ENCODE peak calls at places on chromosomes 1 and 21, in eight cellular contexts. G, H, N, T, P, Z, D and M are unnamed samples.

GRCh38 chr1:84570436-84571149 is 3.6 kb downstream of the CTBS start:
- DNase-seq in H (no peak), N (no peak), D (no peak), G (no peak), T (no peak), Z (no peak), P (peak), M (no peak)

GRCh38 chr21:33380483-33380998 is 22.7 kb upstream of the IFNGR2 start:
- DNase-seq in N (no peak), T (peak), G (peak), H (peak), P (peak), D (no peak), Z (peak), M (peak)

GRCh38 chr21:41966341-41966833 is 12.6 kb upstream of the C2CD2 start:
- DNase-seq in P (peak), G (no peak), Z (no peak), H (no peak), T (no peak), D (no peak), N (no peak), M (no peak)

GRCh38 chr1:150151291-150152181 is 1.8 kb downstream of the PLEKHO1 start:
- DNase-seq in N (no peak), T (no peak), P (no peak), Z (peak), D (no peak), G (no peak), H (no peak), M (no peak)

GRCh38 chr1:37602750-37603694 is 7.3 kb upstream of the GNL2 start:
- DNase-seq in D (no peak), T (peak), N (peak), Z (peak), H (no peak), P (no peak), G (no peak), M (peak)

GRCh38 chr21:33492571-33492970 is 1.1 kb upstream of the DNAJC28 start:
- DNase-seq in N (no peak), T (no peak), Z (no peak), D (no peak), H (peak), G (no peak), P (no peak), M (no peak)

GRCh38 chr1:27400035-27400962 is 7.9 kb downstream of the GPR3 start:
- DNase-seq in N (no peak), D (no peak), G (no peak), H (no peak), T (peak), Z (no peak), P (no peak), M (no peak)

GRCh38 chr1:25642710-25643109 is 26.1 kb downstream of the MAN1C1 start:
- DNase-seq in D (peak), P (no peak), N (no peak), G (no peak), Z (peak), H (peak), T (peak), M (no peak)

GRCh38 chr1:157377216-157377821 is 175.0 kb downstream of the FCRL5 start:
- DNase-seq in P (peak), T (no peak), G (no peak), D (no peak), N (peak), Z (no peak), H (no peak), M (peak)

GRCh38 chr1:67376381-67376780 is 53.8 kb downstream of the SERBP1 start:
- DNase-seq in D (no peak), T (no peak), N (no peak), P (no peak), G (no peak), Z (no peak), H (no peak), M (peak)

GRCh38 chr21:31397939-31398338 is 53.9 kb upstream of the TIAM1 start:
- DNase-seq in N (no peak), P (no peak), Z (peak), T (no peak), G (no peak), D (no peak), H (no peak), M (no peak)

GRCh38 chr1:169529068-169529642 is 43.4 kb upstream of the SLC19A2 start:
- DNase-seq in N (peak), H (no peak), T (no peak), P (no peak), G (no peak), Z (no peak), D (no peak), M (peak)

GRCh38 chr1:19758227-19758830 is 41.4 kb downstream of the TMCO4 start:
- DNase-seq in T (peak), N (no peak), D (peak), G (no peak), P (peak), Z (no peak), H (peak), M (no peak)

GRCh38 chr21:42212261-42212660 is 6.7 kb upstream of the ABCG1 start:
- DNase-seq in D (no peak), Z (no peak), G (no peak), T (no peak), N (no peak), P (no peak), H (no peak), M (no peak)

GRCh38 chr1:8182034-8182761 is 135.7 kb upstream of the SLC45A1 start:
- DNase-seq in P (peak), T (no peak), H (peak), D (no peak), Z (peak), N (no peak), G (no peak), M (peak)

GRCh38 chr1:31348449-31348848 is 24.4 kb downstream of the FABP3 start:
- DNase-seq in H (no peak), N (no peak), D (no peak), Z (no peak), P (no peak), T (no peak), G (no peak), M (no peak)

GRCh38 chr1:53373246-53373645 is 45.4 kb upstream of the LRP8 start:
- DNase-seq in N (no peak), G (no peak), D (no peak), Z (no peak), P (no peak), H (no peak), T (no peak), M (no peak)

GRCh38 chr1:226862900-226863299 is 7.5 kb upstream of the PSEN2 start:
- DNase-seq in T (no peak), Z (no peak), N (no peak), P (peak), D (no peak), G (no peak), H (no peak), M (no peak)

GRCh38 chr1:99557556-99558256 is 88.2 kb upstream of the PALMD start:
- DNase-seq in Z (no peak), D (peak), G (no peak), P (peak), T (peak), H (peak), N (no peak), M (no peak)

GRCh38 chr1:198245379-198245778 is 88.6 kb downstream of the NEK7 start:
- DNase-seq in T (no peak), N (no peak), H (no peak), G (no peak), Z (no peak), P (no peak), D (no peak), M (no peak)